ENCODE peak calls at places on chromosomes 7 and 10, in nine cellular contexts. C, I, Q, A, P, B, K, Y and V are unnamed samples.

GRCh38 chr10:103451091-103451801 is 924 bp downstream of the CALHM2 start:
- DNase-seq in A (peak; percentile 45), P (no peak), Y (peak; percentile 81), B (peak; percentile 80), Q (peak; percentile 90), I (peak; percentile 88), K (peak; percentile 68), C (no peak), V (peak; percentile 40)

GRCh38 chr10:14834588-14834987 is 3.2 kb downstream of the CDNF start:
- DNase-seq in B (no peak), I (no peak), C (no peak), Q (no peak), Y (no peak), K (no peak), A (no peak), P (no peak), V (no peak)

GRCh38 chr10:108452483-108453060 is 1288.1 kb upstream of the SORCS1 start:
- DNase-seq in I (no peak), A (no peak), Q (no peak), B (no peak), K (no peak), Y (no peak), C (no peak), P (no peak), V (no peak)

GRCh38 chr10:103479135-103479534 is at the start of gene CALHM3:
- DNase-seq in Q (peak; percentile 80), P (no peak), C (no peak), A (no peak), K (no peak), B (no peak), Y (no peak), I (no peak), V (no peak)

GRCh38 chr10:103281753-103282152 is 4.8 kb downstream of the INA start:
- DNase-seq in K (no peak), C (no peak), Q (no peak), A (peak; percentile 38), Y (peak; percentile 89), B (no peak), I (no peak), P (peak; percentile 66), V (no peak)

GRCh38 chr10:119667562-119668328 is 16.6 kb downstream of the BAG3 start:
- DNase-seq in Q (peak; percentile 88), B (peak; percentile 72), C (peak; percentile 98), K (peak; percentile 83), Y (peak; percentile 72), A (peak; percentile 93), P (peak; percentile 32), I (peak; percentile 78), V (peak; percentile 71)

GRCh38 chr10:98332623-98333269 is 64.8 kb upstream of the LOXL4 start:
- DNase-seq in P (no peak), C (no peak), I (no peak), Q (no peak), K (no peak), B (no peak), A (no peak), Y (no peak), V (no peak)

GRCh38 chr10:69972951-69973350 is 79.7 kb upstream of the MACROH2A2 start:
- DNase-seq in Y (no peak), K (no peak), C (peak; percentile 70), I (no peak), Q (no peak), P (no peak), B (no peak), A (no peak), V (no peak)

GRCh38 chr7:112495820-112496462 is 15.2 kb downstream of the LSMEM1 start:
- DNase-seq in B (no peak), Q (peak; percentile 58), P (peak; percentile 31), C (peak; percentile 36), Y (peak; percentile 73), K (no peak), I (no peak), A (peak; percentile 79), V (peak; percentile 5)

GRCh38 chr10:17061418-17061817 is 68.2 kb downstream of the CUBN start:
- DNase-seq in B (no peak), Y (no peak), K (no peak), I (no peak), Q (no peak), C (peak; percentile 62), P (no peak), A (peak; percentile 44), V (no peak)

GRCh38 chr7:131335639-131336400 is 8.1 kb downstream of the MKLN1 start:
- DNase-seq in B (no peak), K (no peak), P (no peak), Q (no peak), Y (no peak), A (no peak), C (no peak), I (no peak), V (no peak)

DNA sequence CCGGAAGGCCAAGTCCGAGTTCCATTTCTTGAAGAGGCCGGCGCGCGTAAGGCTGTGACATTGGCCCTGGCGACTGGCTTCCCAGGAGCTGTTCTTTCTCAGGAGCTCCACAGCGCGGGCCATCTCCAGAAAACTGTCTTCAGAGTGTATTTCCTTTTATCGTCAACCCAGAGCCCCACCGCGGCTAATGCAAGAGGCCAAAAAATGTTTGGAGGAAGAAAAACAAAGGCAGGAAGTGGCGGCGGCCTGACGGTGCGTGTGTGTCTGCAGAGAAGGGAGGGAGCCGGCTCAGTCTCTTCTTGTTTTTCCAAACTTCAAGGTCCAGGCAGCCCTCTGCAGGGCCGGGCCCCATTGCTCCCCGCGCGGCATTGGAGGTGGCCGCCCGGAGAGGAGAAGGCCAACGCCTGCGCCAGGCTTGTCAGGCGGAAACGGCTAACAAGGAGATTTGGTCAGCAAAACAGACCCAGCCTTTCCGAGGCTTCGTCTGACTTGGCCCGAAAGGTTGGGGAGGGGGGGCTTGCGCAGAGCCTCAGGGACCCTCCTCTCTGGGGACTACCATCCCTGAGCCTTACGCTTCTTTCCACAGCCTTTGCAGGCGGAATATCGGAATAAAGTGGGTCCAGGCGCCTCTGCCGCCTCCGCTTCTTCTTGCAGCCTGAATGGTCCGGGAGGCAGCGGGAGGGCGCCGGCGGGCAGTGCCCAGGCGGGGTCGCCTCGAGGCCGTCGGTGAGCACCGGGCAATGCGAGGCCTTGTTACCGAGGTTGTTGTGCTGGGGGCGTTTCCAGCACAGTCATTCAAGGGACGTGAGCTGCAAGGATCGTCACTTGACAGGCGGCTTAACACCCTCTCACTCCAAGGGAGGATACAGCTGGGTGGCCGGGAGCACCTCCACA is 3.9 kb upstream of the HOXA11 start:
- DNase-seq in K (peak; percentile 49), Y (no peak), A (peak; percentile 30), P (no peak), Q (no peak), I (peak; percentile 63), B (no peak), C (no peak), V (no peak)
- H3K4me3 ChIP-seq in K (peak overlapping the region; percentile 46), Y (no peak overlapping the region), A (peak overlapping the region; percentile 10), P (peak overlapping the region; percentile 12), Q (no peak overlapping the region), I (peak overlapping the region; percentile 44), B (peak overlapping the region; percentile 39), C (no peak overlapping the region), V (peak overlapping the region; percentile 28)

GRCh38 chr10:26214004-26214403 is 2.6 kb upstream of the GAD2 start:
- DNase-seq in C (no peak), B (no peak), I (no peak), K (no peak), A (no peak), Y (no peak), P (peak; percentile 45), Q (no peak), V (no peak)
- H3K27me3 ChIP-seq in C (peaks cover 73% of the 10 kb centered on the region), B (peaks cover 87% of the 10 kb centered on the region), I (peaks cover 88% of the 10 kb centered on the region), K (peaks cover 4% of the 10 kb centered on the region), A (peaks cover 100% of the 10 kb centered on the region), Y (peaks cover 64% of the 10 kb centered on the region), P (peaks cover 93% of the 10 kb centered on the region), Q (peaks cover 18% of the 10 kb centered on the region), V (peaks cover 7% of the 10 kb centered on the region)

DNA sequence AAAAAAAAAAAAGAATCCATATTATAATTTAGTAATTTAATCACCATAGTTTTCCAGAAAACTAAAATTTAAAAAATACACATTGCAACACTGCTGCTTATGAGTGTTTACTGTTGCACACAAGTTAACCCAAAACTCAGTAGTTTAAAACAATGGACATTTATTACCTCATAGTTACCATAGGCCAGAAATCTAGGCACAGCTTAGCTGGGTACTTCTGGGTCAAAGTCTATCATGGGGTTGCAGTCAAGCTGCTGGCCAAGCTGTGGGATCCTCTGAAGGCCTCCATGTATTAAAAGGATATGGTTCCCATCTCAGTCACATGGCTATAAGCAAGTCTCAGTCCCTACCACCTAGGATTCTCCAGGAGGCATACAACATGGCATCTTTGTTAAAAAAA is 83.6 kb downstream of the ZFAND4 start:
- DNase-seq in K (no peak), B (no peak), C (no peak), Y (no peak), A (no peak), P (no peak), Q (no peak), I (no peak), V (no peak)
- H3K4me3 ChIP-seq in K (no peak overlapping the region), B (no peak overlapping the region), C (no peak overlapping the region), Y (no peak overlapping the region), A (no peak overlapping the region), P (no peak overlapping the region), Q (no peak overlapping the region), I (no peak overlapping the region), V (no peak overlapping the region)

GRCh38 chr7:147380926-147381325 is 1209.6 kb upstream of the C7orf33 start:
- DNase-seq in A (no peak), Y (no peak), Q (no peak), C (no peak), I (no peak), K (no peak), P (no peak), B (no peak), V (no peak)
- H3K27me3 ChIP-seq in A (no peaks in the 10 kb centered on the region), Y (no peaks in the 10 kb centered on the region), Q (no peaks in the 10 kb centered on the region), C (no peaks in the 10 kb centered on the region), I (no peaks in the 10 kb centered on the region), K (no peaks in the 10 kb centered on the region), P (no peaks in the 10 kb centered on the region), B (no peaks in the 10 kb centered on the region), V (no peaks in the 10 kb centered on the region)

DNA sequence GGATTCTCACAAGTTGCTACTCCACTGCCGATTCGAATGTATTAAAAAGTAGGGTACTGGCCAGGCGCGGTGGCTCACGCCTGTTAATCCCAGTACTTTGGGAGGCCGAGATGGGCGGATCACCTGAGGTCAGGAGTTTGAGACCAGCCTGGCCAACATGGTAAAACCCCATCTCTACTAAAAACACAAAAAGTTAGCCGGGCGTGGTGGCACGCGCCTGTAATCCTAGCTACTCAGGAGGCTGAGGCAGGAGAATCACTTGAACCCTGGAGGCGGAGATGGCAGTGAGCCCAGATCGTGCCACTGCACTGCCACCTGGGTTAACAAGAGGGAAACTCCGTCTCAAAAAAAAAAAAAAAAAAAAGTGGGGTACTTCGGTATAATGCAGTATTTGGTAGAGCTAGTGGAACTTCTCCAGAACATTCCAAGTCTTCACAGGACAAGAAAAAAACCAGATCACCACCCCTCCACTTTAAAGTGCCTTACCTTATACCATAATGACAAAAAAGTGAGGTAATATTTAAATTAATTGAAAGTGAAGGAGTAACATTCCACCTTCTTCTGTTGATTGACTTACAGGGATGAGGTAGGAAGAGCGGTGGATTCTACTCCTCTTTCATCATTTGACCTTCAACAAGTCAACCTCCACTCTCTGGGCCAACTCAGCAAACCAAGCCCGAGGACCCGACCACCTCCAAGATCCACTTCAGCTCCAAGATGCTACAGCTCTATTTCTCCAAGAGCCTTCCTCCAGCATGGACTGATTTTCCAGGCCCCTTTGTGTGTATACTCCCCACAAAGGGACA is 2.0 kb downstream of the BAZ1B start:
- DNase-seq in K (no peak), C (no peak), Q (no peak), Y (no peak), I (no peak), P (no peak), B (no peak), A (no peak), V (no peak)
- H3K4me3 ChIP-seq in K (peak overlapping the region; percentile 87), C (peak overlapping the region; percentile 72), Q (peak overlapping the region; percentile 84), Y (peak overlapping the region; percentile 72), I (peak overlapping the region; percentile 90), P (peak overlapping the region; percentile 79), B (peak overlapping the region; percentile 87), A (peak overlapping the region; percentile 98), V (peak overlapping the region; percentile 92)